ENCODE peak calls at places on chromosome 15, in ten cellular contexts. N is bronchial epithelial cell; V is stimulated activated CD4-positive, alpha-beta T cell treated with anti-CD3 and anti-CD28 coated beads, Interleukin-1b, Interleukin-23, amount 100 ng/mL, for 1 hour; P is choroid plexus epithelial cell; Q is glutamatergic neuron; H is amniotic stem cell; L is cerebellar cortex; R is caudate nucleus; F is HT1080; T is Caki2. J is an unnamed sample.

GRCh38 chr15:75228787-75229186 is 27.1 kb downstream of the C15orf39 start:
- DNase-seq in N (no peak), V (no peak), P (no peak), Q (peak), H (no peak), L (no peak), R (no peak), F (no peak), T (no peak), J (no peak)

GRCh38 chr15:23869391-23869790 is 182.3 kb upstream of the NDN start:
- DNase-seq in N (peak), V (no peak), P (no peak), Q (peak), H (no peak), L (no peak), R (no peak), F (no peak), T (peak), J (no peak)

GRCh38 chr15:101811902-101812301 is at the start of gene OR4F15:
- DNase-seq in N (no peak), V (no peak), P (no peak), Q (no peak), H (no peak), L (no peak), R (no peak), F (no peak), T (no peak), J (no peak)

GRCh38 chr15:92268900-92269299 is 124.8 kb upstream of the ST8SIA2 start:
- DNase-seq in N (no peak), V (no peak), P (no peak), Q (no peak), H (no peak), L (no peak), R (no peak), F (no peak), T (no peak), J (no peak)

GRCh38 chr15:63381301-63382192 is at the start of gene CA12:
- DNase-seq in N (peak), V (no peak), P (peak), Q (peak), H (no peak), L (peak), R (no peak), F (peak), T (peak), J (no peak)

GRCh38 chr15:66707310-66708160 is 5.5 kb downstream of the SMAD6 start:
- DNase-seq in N (no peak), V (no peak), P (peak), Q (peak), H (no peak), L (peak), R (no peak), F (no peak), T (peak), J (no peak)

GRCh38 chr15:90020041-90020735 is 19.1 kb downstream of the ZNF710 start:
- DNase-seq in N (no peak), V (no peak), P (no peak), Q (no peak), H (no peak), L (no peak), R (peak), F (no peak), T (no peak), J (no peak)

GRCh38 chr15:58551764-58552504 is 120.1 kb downstream of the LIPC start:
- DNase-seq in N (peak), V (no peak), P (peak), Q (no peak), H (peak), L (no peak), R (no peak), F (peak), T (no peak), J (no peak)

GRCh38 chr15:82630033-82630432 is 17.1 kb downstream of the CPEB1 start:
- DNase-seq in N (no peak), V (no peak), P (no peak), Q (no peak), H (no peak), L (no peak), R (no peak), F (no peak), T (no peak), J (no peak)

GRCh38 chr15:52257734-52258062 is 37.9 kb downstream of the MYO5C start:
- DNase-seq in N (peak), V (no peak), P (peak), Q (no peak), H (no peak), L (no peak), R (no peak), F (no peak), T (no peak), J (no peak)

GRCh38 chr15:70633394-70633793 is 130.0 kb downstream of the UACA start:
- DNase-seq in N (no peak), V (no peak), P (no peak), Q (no peak), H (no peak), L (no peak), R (no peak), F (no peak), T (no peak), J (no peak)

GRCh38 chr15:51097553-51098330 is 3.0 kb upstream of the TNFAIP8L3 start:
- DNase-seq in N (peak), V (no peak), P (peak), Q (no peak), H (no peak), L (no peak), R (no peak), F (peak), T (no peak), J (no peak)

GRCh38 chr15:29113336-29114276 is 156.0 kb downstream of the NSMCE3 start:
- DNase-seq in N (no peak), V (no peak), P (no peak), Q (no peak), H (no peak), L (no peak), R (no peak), F (no peak), T (no peak), J (no peak)

GRCh38 chr15:40249477-40250303 is 10.8 kb downstream of the PAK6 start:
- DNase-seq in N (peak), V (no peak), P (no peak), Q (no peak), H (peak), L (peak), R (no peak), F (peak), T (peak), J (no peak)

GRCh38 chr15:36591534-36592411 is 12.3 kb downstream of the CDIN1 start:
- DNase-seq in N (peak), V (no peak), P (no peak), Q (no peak), H (no peak), L (peak), R (no peak), F (no peak), T (peak), J (no peak)

GRCh38 chr15:79943820-79944219 is 27.2 kb downstream of the BCL2A1 start:
- DNase-seq in N (peak), V (no peak), P (peak), Q (no peak), H (no peak), L (no peak), R (no peak), F (no peak), T (peak), J (no peak)

GRCh38 chr15:74306801-74307217 is 60.6 kb downstream of the CYP11A1 start:
- DNase-seq in N (peak), V (no peak), P (no peak), Q (no peak), H (no peak), L (no peak), R (no peak), F (no peak), T (no peak), J (no peak)

GRCh38 chr15:56244237-56244810 is 645 bp upstream of the RFX7 start:
- DNase-seq in N (peak), V (no peak), P (peak), Q (peak), H (peak), L (peak), R (peak), F (peak), T (peak), J (peak)

GRCh38 chr15:31263751-31264533 is 62.7 kb upstream of the KLF13 start:
- DNase-seq in N (peak), V (peak), P (no peak), Q (no peak), H (no peak), L (peak), R (peak), F (no peak), T (peak), J (peak)

J was measured in ascending aorta.